ENCODE peak calls at places on chromosomes 2 and 18, in six cellular contexts. H is lower leg skin, C is endothelial cell of umbilical vein, N is MM.1S, M is HCT116, V is heart right ventricle. O is an unnamed sample.
A peak's percentile ranks its signal among the peaks of the same experiment; 100 is the strongest.

GRCh38 chr2:67560818-67561221 is 163.7 kb downstream of the ETAA1 start:
- DNase-seq in H (no peak), C (no peak), N (no peak), M (no peak), V (no peak), O (no peak)

GRCh38 chr2:105417789-105418475 is 19.1 kb upstream of the FHL2 start:
- DNase-seq in H (no peak), C (no peak), N (no peak), M (no peak), V (no peak), O (no peak)

GRCh38 chr2:240124651-240125030 is 11.5 kb downstream of the COPS9 start:
- DNase-seq in H (no peak), C (no peak), N (no peak), M (no peak), V (no peak), O (no peak)

GRCh38 chr2:31563273-31563839 is 17.4 kb downstream of the SRD5A2 start:
- DNase-seq in H (no peak), C (no peak), N (no peak), M (no peak), V (no peak), O (no peak)

GRCh38 chr18:62566199-62566598 is 43.4 kb downstream of the ZCCHC2 start:
- DNase-seq in H (peak; percentile 47), C (peak; percentile 40), N (no peak), M (no peak), V (peak; percentile 37), O (no peak)

GRCh38 chr2:187552959-187553681 is 1.1 kb downstream of the TFPI start:
- DNase-seq in H (no peak), C (peak; percentile 92), N (no peak), M (no peak), V (no peak), O (no peak)

GRCh38 chr2:101251844-101252407 is 760 bp upstream of the CNOT11 start:
- DNase-seq in H (peak; percentile 27), C (no peak), N (peak; percentile 83), M (peak; percentile 74), V (no peak), O (no peak)

GRCh38 chr2:162146906-162147305 is 5.1 kb downstream of the GCG start:
- DNase-seq in H (no peak), C (no peak), N (no peak), M (no peak), V (no peak), O (no peak)

GRCh38 chr2:196277002-196277401 is 105.6 kb upstream of the STK17B start:
- DNase-seq in H (no peak), C (peak; percentile 46), N (peak; percentile 61), M (no peak), V (no peak), O (no peak)

GRCh38 chr18:79988925-79989361 is 580 bp upstream of the TXNL4A start:
- DNase-seq in H (peak; percentile 24), C (no peak), N (no peak), M (no peak), V (peak; percentile 27), O (no peak)

GRCh38 chr2:101699191-101699938 is 1.9 kb downstream of the MAP4K4 start:
- DNase-seq in H (no peak), C (peak; percentile 53), N (no peak), M (no peak), V (no peak), O (no peak)

GRCh38 chr2:183019718-183020442 is 18.4 kb downstream of the NCKAP1 start:
- DNase-seq in H (no peak), C (no peak), N (no peak), M (no peak), V (no peak), O (no peak)

GRCh38 chr18:36402765-36403396 is 105.4 kb downstream of the FHOD3 start:
- DNase-seq in H (peak; percentile 56), C (no peak), N (no peak), M (no peak), V (peak; percentile 77), O (no peak)

GRCh38 chr2:203585541-203585940 is 50.4 kb upstream of the RAPH1 start:
- DNase-seq in H (no peak), C (no peak), N (no peak), M (no peak), V (no peak), O (no peak)

GRCh38 chr2:151071382-151071781 is 190.3 kb downstream of the RBM43 start:
- DNase-seq in H (no peak), C (peak; percentile 30), N (no peak), M (peak; percentile 10), V (no peak), O (no peak)
- TF ChIP-seq CTCF in H (no peak), C (no peak), N (no peak), M (peak; percentile 40), V (peak; percentile 25), O (no peak)

GRCh38 chr2:43343573-43344304 is 117.3 kb upstream of the ZFP36L2 start:
- DNase-seq in H (peak; percentile 89), C (peak; percentile 68), N (no peak), M (no peak), V (peak; percentile 91), O (no peak)

GRCh38 chr2:43341959-43342757 is 115.8 kb upstream of the ZFP36L2 start:
- DNase-seq in H (peak; percentile 12), C (no peak), N (no peak), M (no peak), V (no peak), O (no peak)

GRCh38 chr2:43340066-43340465 is 113.7 kb upstream of the ZFP36L2 start:
- DNase-seq in H (no peak), C (peak; percentile 59), N (no peak), M (no peak), V (no peak), O (no peak)

GRCh38 chr2:43344911-43345373 is 118.5 kb upstream of the ZFP36L2 start:
- DNase-seq in H (peak; percentile 12), C (peak; percentile 58), N (no peak), M (no peak), V (no peak), O (no peak)

GRCh38 chr2:43340945-43341356 is 114.5 kb upstream of the ZFP36L2 start:
- DNase-seq in H (no peak), C (peak; percentile 93), N (no peak), M (no peak), V (no peak), O (no peak)
- TF ChIP-seq CTCF in H (no peak), C (no peak), N (no peak), M (no peak), V (no peak), O (no peak)

GRCh38 chr2:209208211-209208610 is 215.6 kb upstream of the MAP2 start:
- DNase-seq in H (no peak), C (no peak), N (peak; percentile 46), M (peak; percentile 41), V (no peak), O (no peak)
- TF ChIP-seq CTCF in H (no peak), C (no peak), N (peak; percentile 78), M (peak; percentile 64), V (peak; percentile 46), O (no peak)

DNA sequence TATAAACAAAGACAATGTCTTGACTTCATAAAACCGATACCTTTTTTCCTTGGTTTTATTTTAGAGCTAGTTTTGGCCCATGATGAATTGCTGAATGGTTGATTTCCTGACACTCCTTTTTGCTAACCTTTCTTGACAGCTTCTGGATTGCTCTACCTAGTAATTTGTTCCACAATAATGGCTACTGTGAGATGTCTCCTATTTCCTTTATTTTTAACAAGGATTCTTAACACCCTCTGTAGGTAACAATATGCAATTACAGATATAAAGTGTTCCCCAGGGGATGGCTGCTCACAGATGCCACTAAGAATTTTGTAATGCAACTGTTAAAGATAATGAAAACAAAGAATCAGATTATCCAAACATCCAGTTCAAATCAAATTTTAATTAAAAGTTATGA is 100.8 kb upstream of the ATP5MC3 start:
- DNase-seq in H (no peak), C (peak; percentile 44), N (peak; percentile 48), M (peak; percentile 27), V (no peak), O (no peak)
- TF ChIP-seq CTCF in H (no peak), C (peak; percentile 20), N (peak; percentile 56), M (peak; percentile 31), V (peak; percentile 59), O (no peak)

GRCh38 chr2:209388416-209389037 is 35.3 kb upstream of the MAP2 start:
- DNase-seq in H (no peak), C (no peak), N (no peak), M (no peak), V (no peak), O (no peak)

GRCh38 chr2:209389124-209389523 is 34.7 kb upstream of the MAP2 start:
- DNase-seq in H (no peak), C (no peak), N (no peak), M (no peak), V (no peak), O (no peak)

GRCh38 chr2:209391776-209392401 is 32.0 kb upstream of the MAP2 start:
- DNase-seq in H (no peak), C (no peak), N (no peak), M (no peak), V (no peak), O (no peak)

GRCh38 chr2:209387389-209387788 is 36.5 kb upstream of the MAP2 start:
- DNase-seq in H (no peak), C (no peak), N (no peak), M (no peak), V (no peak), O (no peak)

DNA sequence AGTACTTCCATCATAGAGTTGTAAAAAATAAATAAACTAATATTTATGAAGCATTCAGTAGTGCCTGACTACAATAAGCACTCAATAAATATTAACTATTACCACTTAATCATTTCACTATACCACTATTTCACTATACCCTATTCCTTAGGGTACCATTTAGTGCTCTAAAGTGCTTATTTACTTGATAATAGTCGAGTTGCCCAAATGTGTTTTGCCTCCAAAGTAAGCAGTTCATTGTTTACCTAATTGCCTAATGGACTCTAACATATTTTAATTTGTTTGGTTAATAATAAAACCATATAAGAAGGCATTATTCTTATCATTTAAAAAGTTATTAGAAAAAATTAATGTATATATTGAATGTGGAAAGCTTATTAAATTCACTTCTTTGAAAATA is 33.0 kb upstream of the MAP2 start:
- DNase-seq in H (no peak), C (no peak), N (no peak), M (no peak), V (no peak), O (no peak)
- TF ChIP-seq CTCF in H (no peak), C (no peak), N (no peak), M (no peak), V (no peak), O (no peak)